ENCODE peak calls at places on chromosomes 7 and 10, in seven cellular contexts. W, Z, K, J, H, Q and G are unnamed samples.

GRCh38 chr10:133158756-133159610 is 1.0 kb upstream of the KNDC1 start:
- DNase-seq in H (peak; percentile 71), Z (peak; percentile 57), J (peak; percentile 50), Q (peak; percentile 25), W (no peak), K (no peak), G (no peak)

GRCh38 chr7:56083150-56083785 is 9.5 kb downstream of the PHKG1 start:
- DNase-seq in H (no peak), K (no peak), Z (peak; percentile 83), J (no peak), Q (peak; percentile 55), W (no peak), G (no peak)

GRCh38 chr7:106068986-106069385 is 43.1 kb downstream of the SYPL1 start:
- DNase-seq in J (no peak), K (no peak), Z (no peak), Q (no peak), H (no peak), W (no peak), G (no peak)

GRCh38 chr7:105131033-105131656 is 117.1 kb downstream of the KMT2E start:
- DNase-seq in J (no peak), W (no peak), Z (no peak), H (no peak), K (no peak), Q (no peak), G (no peak)

GRCh38 chr10:102120987-102121738 is 995 bp upstream of the LDB1 start:
- DNase-seq in W (peak; percentile 38), J (peak; percentile 71), Z (peak; percentile 82), K (peak; percentile 80), Q (peak; percentile 79), H (peak; percentile 96), G (no peak)

GRCh38 chr7:28996836-28997235 is 38.7 kb upstream of the TRIL start:
- DNase-seq in W (no peak), Q (no peak), Z (no peak), J (no peak), K (no peak), H (no peak), G (no peak)

GRCh38 chr7:106778656-106779250 is 86.3 kb upstream of the PIK3CG start:
- DNase-seq in W (no peak), Q (no peak), Z (no peak), J (no peak), K (no peak), H (no peak), G (no peak)

GRCh38 chr7:14047709-14048399 is 58.4 kb upstream of the ETV1 start:
- DNase-seq in K (no peak), Z (no peak), W (no peak), H (no peak), J (no peak), Q (no peak), G (no peak)

GRCh38 chr7:100366411-100367250 is 6.7 kb upstream of the PILRA start:
- DNase-seq in J (no peak), K (no peak), Q (no peak), Z (no peak), W (no peak), H (no peak), G (no peak)

GRCh38 chr7:32217841-32218467 is 147.7 kb upstream of the PDE1C start:
- DNase-seq in Z (no peak), J (no peak), W (no peak), H (no peak), Q (no peak), K (no peak), G (no peak)

GRCh38 chr7:111098011-111098925 is 7.3 kb downstream of the LRRN3 start:
- DNase-seq in J (peak; percentile 28), Q (peak; percentile 11), W (no peak), Z (peak; percentile 72), K (no peak), H (peak; percentile 50), G (peak; percentile 59)

GRCh38 chr7:129750091-129750870 is 138.8 kb downstream of the NRF1 start:
- DNase-seq in H (no peak), J (no peak), Z (no peak), W (no peak), K (no peak), Q (no peak), G (no peak)

DNA sequence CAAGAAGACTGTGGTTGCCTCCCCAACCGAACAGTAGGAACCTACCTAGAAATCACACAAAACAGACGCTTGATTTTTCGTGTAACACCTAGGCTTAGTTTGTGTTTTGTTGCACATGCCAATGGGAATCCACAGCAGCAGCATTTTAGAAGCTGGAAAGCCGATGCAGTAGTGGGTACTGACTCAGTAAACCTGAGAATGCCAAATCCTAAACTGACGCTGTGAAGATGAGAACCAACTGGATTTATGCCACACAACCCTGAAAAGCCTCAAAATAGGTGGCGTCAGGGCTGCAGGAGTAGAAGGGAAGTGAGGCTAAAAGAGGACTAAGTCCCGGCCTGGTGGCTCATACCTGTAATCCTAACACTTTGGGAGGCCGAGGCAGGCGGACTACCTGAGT is 162.5 kb downstream of the REEP3 start:
- DNase-seq in K (no peak), Z (no peak), Q (no peak), W (no peak), H (no peak), J (no peak), G (no peak)
- H3K4me1 ChIP-seq in K (peaks cover 3% of the 10 kb centered on the region), Z (peaks cover 11% of the 10 kb centered on the region), Q (no peaks in the 10 kb centered on the region), W (no peaks in the 10 kb centered on the region), H (peaks cover 3% of the 10 kb centered on the region), J (no peaks in the 10 kb centered on the region), G (peaks cover 4% of the 10 kb centered on the region)

GRCh38 chr7:42935861-42936260 is 3.7 kb downstream of the MRPL32 start:
- DNase-seq in W (no peak), Q (no peak), H (no peak), J (no peak), K (no peak), Z (no peak), G (no peak)

GRCh38 chr7:42939457-42940240 is 7.5 kb downstream of the MRPL32 start:
- DNase-seq in J (no peak), K (no peak), Q (no peak), Z (no peak), H (no peak), W (no peak), G (no peak)

GRCh38 chr7:42945821-42946615 is 13.8 kb downstream of the MRPL32 start:
- DNase-seq in J (no peak), W (no peak), Z (no peak), H (no peak), Q (no peak), K (no peak), G (no peak)

GRCh38 chr7:42946616-42946928 is 14.4 kb downstream of the MRPL32 start:
- DNase-seq in J (no peak), K (no peak), Z (no peak), H (no peak), W (no peak), Q (no peak), G (no peak)

DNA sequence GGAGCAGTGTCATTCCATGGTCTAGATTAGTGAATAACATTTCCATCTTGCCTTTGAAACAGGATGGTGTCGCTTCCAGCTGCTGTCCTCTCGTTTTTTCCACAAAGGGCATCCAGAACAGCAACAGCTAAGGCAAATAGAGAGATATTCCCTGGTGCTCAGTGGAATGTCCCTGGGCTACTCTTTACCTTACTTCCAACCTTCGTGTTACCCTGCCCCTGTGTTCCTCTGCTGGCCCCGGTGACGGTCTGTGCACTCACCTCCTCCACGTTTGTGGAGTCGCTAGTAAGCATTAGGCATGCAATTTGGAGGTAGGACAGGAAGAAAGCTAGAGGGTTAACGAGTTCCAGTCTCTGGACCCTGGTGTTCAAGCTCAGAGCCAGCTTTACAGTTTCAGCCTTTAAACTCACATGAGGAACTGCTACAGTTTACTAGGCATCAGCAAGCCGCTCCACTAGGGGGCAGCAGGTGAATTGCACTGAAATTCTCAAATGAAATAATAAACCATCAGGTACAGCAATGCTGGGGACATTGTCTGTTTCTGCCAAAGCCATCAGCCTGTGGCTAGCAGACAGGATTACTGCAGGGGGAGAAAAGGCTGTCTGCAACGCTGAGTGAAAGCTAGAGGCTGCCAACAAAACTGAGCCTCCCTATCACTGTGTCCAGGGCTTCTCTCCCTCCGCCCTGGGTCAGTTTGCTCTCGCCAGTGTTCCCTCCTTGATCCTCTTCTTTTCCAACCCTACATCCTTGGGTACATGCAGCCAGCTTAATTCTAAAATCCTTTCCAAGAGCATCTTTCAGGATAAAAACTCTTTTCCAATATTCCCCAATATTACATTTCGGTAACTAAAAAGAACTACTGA is 9.0 kb downstream of the MRPL32 start:
- DNase-seq in W (peak; percentile 81), Z (peak; percentile 95), H (peak; percentile 84), J (peak; percentile 70), K (peak; percentile 81), Q (peak; percentile 61), G (peak; percentile 56)
- H3K4me1 ChIP-seq in W (peaks cover 3% of the 10 kb centered on the region), Z (no peaks in the 10 kb centered on the region), H (no peaks in the 10 kb centered on the region), J (no peaks in the 10 kb centered on the region), K (no peaks in the 10 kb centered on the region), Q (no peaks in the 10 kb centered on the region), G (no peaks in the 10 kb centered on the region)

DNA sequence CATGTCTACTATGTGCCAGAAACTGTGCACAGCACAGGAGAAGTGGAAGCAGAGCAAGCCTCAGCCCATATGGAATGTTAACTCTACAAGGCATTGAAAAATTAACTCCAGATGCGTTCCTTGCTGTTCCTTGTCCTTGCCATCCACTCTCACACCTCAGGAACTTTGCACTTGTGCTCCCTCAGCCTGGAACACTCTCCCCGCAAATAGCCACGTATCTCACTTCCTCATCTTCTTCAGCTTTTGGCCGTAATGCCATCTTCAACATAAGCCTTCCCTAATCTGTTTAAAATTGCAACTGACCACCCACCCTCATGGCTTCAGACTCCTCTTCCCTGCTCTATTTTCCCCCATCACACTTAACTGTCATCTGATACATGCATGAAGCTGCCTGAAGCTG is 83.2 kb upstream of the CAPZA2 start:
- DNase-seq in Z (no peak), W (no peak), J (no peak), Q (no peak), K (no peak), H (no peak), G (no peak)
- H3K4me1 ChIP-seq in Z (no peaks in the 10 kb centered on the region), W (peaks cover 66% of the 10 kb centered on the region), J (peaks cover 12% of the 10 kb centered on the region), Q (no peaks in the 10 kb centered on the region), K (peaks cover 5% of the 10 kb centered on the region), H (peaks cover 6% of the 10 kb centered on the region), G (no peaks in the 10 kb centered on the region)

GRCh38 chr7:25843467-25843866 is 308.5 kb upstream of the NFE2L3 start:
- DNase-seq in H (no peak), Z (no peak), Q (no peak), K (no peak), W (no peak), J (no peak), G (no peak)
- H3K4me1 ChIP-seq in H (no peaks in the 10 kb centered on the region), Z (peaks cover 30% of the 10 kb centered on the region), Q (peaks cover 12% of the 10 kb centered on the region), K (peaks cover 16% of the 10 kb centered on the region), W (peaks cover 31% of the 10 kb centered on the region), J (no peaks in the 10 kb centered on the region), G (no peaks in the 10 kb centered on the region)

GRCh38 chr10:79403441-79404230 is 41.8 kb downstream of the ZCCHC24 start:
- DNase-seq in H (peak; percentile 54), Q (peak; percentile 81), J (no peak), K (peak; percentile 46), Z (peak; percentile 53), W (no peak), G (no peak)
- H3K4me1 ChIP-seq in H (peaks cover 6% of the 10 kb centered on the region), Q (peaks cover 94% of the 10 kb centered on the region), J (peaks cover 90% of the 10 kb centered on the region), K (no peaks in the 10 kb centered on the region), Z (no peaks in the 10 kb centered on the region), W (no peaks in the 10 kb centered on the region), G (no peaks in the 10 kb centered on the region)